ENCODE peak calls at places on chromosomes 2 and 18, in seven cellular contexts. M, A, X, J, H, N and C are unnamed samples.

GRCh38 chr2:1843646-1844045 is 99.3 kb upstream of the PXDN start:
- DNase-seq in X (no peak), A (no peak), H (no peak), M (no peak), N (no peak), J (no peak), C (no peak)

GRCh38 chr2:85777441-85777861 is 23.7 kb downstream of the ATOH8 start:
- DNase-seq in A (no peak), X (peak), N (no peak), H (no peak), J (no peak), M (no peak), C (no peak)

GRCh38 chr18:49073431-49073830 is 122.7 kb upstream of the SMAD7 start:
- DNase-seq in M (no peak), A (no peak), N (no peak), H (no peak), X (no peak), J (no peak), C (no peak)

GRCh38 chr2:25418944-25419677 is 77.4 kb upstream of the DNMT3A start:
- DNase-seq in N (no peak), H (no peak), X (no peak), M (peak), A (peak), J (no peak), C (no peak)

GRCh38 chr2:54428401-54428800 is 27.7 kb upstream of the SPTBN1 start:
- DNase-seq in A (no peak), M (no peak), J (no peak), N (no peak), H (no peak), X (no peak), C (no peak)

GRCh38 chr2:162074937-162075688 is 1.1 kb upstream of the DPP4 start:
- DNase-seq in A (no peak), N (no peak), X (peak), M (no peak), J (no peak), H (no peak), C (no peak)

GRCh38 chr2:19474128-19474527 is 115.7 kb upstream of the OSR1 start:
- DNase-seq in A (peak), X (no peak), M (no peak), J (no peak), H (no peak), N (no peak), C (no peak)

GRCh38 chr2:20346565-20347127 is 4.0 kb downstream of the PUM2 start:
- DNase-seq in M (no peak), N (no peak), J (no peak), X (no peak), A (no peak), H (no peak), C (no peak)

GRCh38 chr2:151408788-151409600 is 708 bp upstream of the RIF1 start:
- DNase-seq in H (peak), M (no peak), J (no peak), A (no peak), X (no peak), N (no peak), C (no peak)

GRCh38 chr2:70935468-70936164 is at the start of gene ATP6V1B1:
- DNase-seq in H (peak), A (no peak), J (no peak), M (no peak), X (peak), N (no peak), C (no peak)

GRCh38 chr2:134601266-134601665 is 117.5 kb downstream of the TMEM163 start:
- DNase-seq in H (no peak), A (no peak), J (no peak), X (no peak), N (no peak), M (no peak), C (no peak)

GRCh38 chr2:133819906-133820305 is 251.6 kb upstream of the NCKAP5 start:
- DNase-seq in A (no peak), X (no peak), M (no peak), N (no peak), J (no peak), H (no peak), C (no peak)

GRCh38 chr2:54012538-54013141 is 41.8 kb upstream of the PSME4 start:
- DNase-seq in N (no peak), J (no peak), M (no peak), X (no peak), A (no peak), H (no peak), C (no peak)

GRCh38 chr2:159904127-159904564 is 106.1 kb upstream of the CD302 start:
- DNase-seq in J (no peak), X (no peak), N (no peak), A (no peak), M (no peak), H (no peak), C (no peak)

GRCh38 chr2:7577769-7578168 is 660.6 kb downstream of the RNF144A start:
- DNase-seq in M (no peak), A (no peak), X (no peak), J (no peak), N (no peak), H (no peak), C (no peak)

GRCh38 chr2:8819194-8819593 is 18.2 kb downstream of the KIDINS220 start:
- DNase-seq in A (no peak), M (no peak), N (no peak), X (no peak), H (no peak), J (no peak), C (no peak)

GRCh38 chr2:235641333-235641732 is 147.5 kb downstream of the AGAP1 start:
- DNase-seq in A (no peak), H (no peak), N (no peak), M (no peak), X (no peak), J (no peak), C (no peak)

GRCh38 chr2:85524567-85524923 is 14.4 kb upstream of the MAT2A start:
- DNase-seq in H (no peak), X (no peak), M (peak), N (peak), A (no peak), J (no peak), C (peak)

GRCh38 chr2:223970343-223971128 is 13.3 kb downstream of the MRPL44 start:
- DNase-seq in A (no peak), X (peak), N (peak), M (peak), J (peak), H (peak), C (no peak)

GRCh38 chr2:73031095-73031678 is 40.3 kb downstream of the SFXN5 start:
- DNase-seq in H (no peak), A (no peak), M (no peak), J (no peak), N (no peak), X (no peak), C (no peak)

GRCh38 chr2:170696006-170696405 is 19.1 kb upstream of the SP5 start:
- DNase-seq in X (no peak), A (no peak), H (no peak), N (no peak), M (no peak), J (no peak), C (no peak)

GRCh38 chr2:110149330-110150220 is 34.0 kb upstream of the MALL start:
- DNase-seq in H (no peak), M (no peak), X (no peak), N (peak), J (peak), A (no peak), C (no peak)

GRCh38 chr2:204950695-204951094 is 405.4 kb downstream of the PARD3B start:
- DNase-seq in A (no peak), X (no peak), H (no peak), N (no peak), M (no peak), J (no peak), C (no peak)

GRCh38 chr2:66840321-66841014 is 405.5 kb downstream of the MEIS1 start:
- DNase-seq in J (no peak), M (no peak), X (no peak), H (no peak), A (no peak), N (no peak), C (no peak)

GRCh38 chr2:137897082-137897481 is 67.2 kb upstream of the HNMT start:
- DNase-seq in J (no peak), H (no peak), X (peak), M (no peak), N (no peak), A (no peak), C (no peak)

GRCh38 chr2:197997083-197997541 is 192.7 kb downstream of the PLCL1 start:
- DNase-seq in J (no peak), X (no peak), N (peak), M (no peak), A (no peak), H (no peak), C (no peak)

GRCh38 chr2:209619782-209620181 is 151.8 kb upstream of the UNC80 start:
- DNase-seq in M (no peak), A (no peak), N (no peak), H (no peak), J (no peak), X (no peak), C (no peak)

GRCh38 chr2:127181851-127182250 is 38.2 kb downstream of the CYP27C1 start:
- DNase-seq in M (no peak), J (no peak), N (no peak), H (no peak), A (no peak), X (no peak), C (no peak)

GRCh38 chr2:187078297-187078696 is 229.3 kb upstream of the ZSWIM2 start:
- DNase-seq in N (peak), M (no peak), J (no peak), A (no peak), X (peak), H (no peak), C (no peak)

GRCh38 chr2:24566209-24566608 is 75.2 kb downstream of the NCOA1 start:
- DNase-seq in X (no peak), H (no peak), J (no peak), N (peak), M (no peak), A (no peak), C (no peak)

GRCh38 chr2:169280502-169280901 is 81.8 kb downstream of the LRP2 start:
- DNase-seq in H (no peak), N (no peak), A (no peak), X (no peak), J (no peak), M (no peak), C (no peak)

GRCh38 chr18:45727068-45727467 is 3.1 kb downstream of the SLC14A1 start:
- DNase-seq in H (no peak), N (no peak), M (no peak), A (no peak), J (no peak), X (no peak), C (no peak)

GRCh38 chr2:37295469-37296073 is 29.1 kb downstream of the PRKD3 start:
- DNase-seq in H (no peak), N (no peak), J (no peak), X (no peak), A (no peak), M (no peak), C (no peak)

GRCh38 chr2:174931724-174932123 is 73.5 kb downstream of the CHN1 start:
- DNase-seq in J (no peak), N (no peak), A (no peak), X (no peak), H (no peak), M (no peak), C (no peak)

GRCh38 chr2:134325696-134326095 is 71.8 kb downstream of the MGAT5 start:
- DNase-seq in H (no peak), X (no peak), N (no peak), M (no peak), J (no peak), A (no peak), C (no peak)

GRCh38 chr2:26333286-26333685 is 12.7 kb upstream of the SELENOI start:
- DNase-seq in J (no peak), H (peak), A (no peak), X (peak), M (no peak), N (no peak), C (no peak)

GRCh38 chr2:172374318-172375240 is 52.8 kb upstream of the ITGA6 start:
- DNase-seq in J (no peak), X (no peak), H (no peak), A (no peak), N (no peak), M (no peak), C (no peak)

GRCh38 chr18:68147728-68148127 is 567.2 kb downstream of the TMX3 start:
- DNase-seq in A (no peak), X (no peak), H (no peak), N (no peak), M (no peak), J (no peak), C (no peak)

GRCh38 chr2:179524940-179525339 is 260.3 kb upstream of the SESTD1 start:
- DNase-seq in X (peak), H (no peak), A (no peak), N (no peak), M (no peak), J (no peak), C (no peak)
- TF ChIP-seq JUND in X (no peak), H (no peak), A (no peak), N (no peak), M (no peak), J (no peak), C (no peak)

GRCh38 chr2:226799211-226799975 is at the start of gene IRS1:
- DNase-seq in A (no peak), J (peak), X (peak), M (peak), H (peak), N (peak), C (peak)

GRCh38 chr2:226799976-226800940 is 638 bp upstream of the IRS1 start:
- DNase-seq in J (no peak), H (peak), A (no peak), M (peak), X (peak), N (no peak), C (peak)

GRCh38 chr2:226803410-226803809 is 3.8 kb upstream of the IRS1 start:
- DNase-seq in H (no peak), X (no peak), N (no peak), M (no peak), A (no peak), J (no peak), C (no peak)

GRCh38 chr2:226800941-226801784 is 1.5 kb upstream of the IRS1 start:
- DNase-seq in M (peak), H (peak), N (no peak), J (no peak), X (peak), A (peak), C (peak)

GRCh38 chr2:226802573-226802972 is 3.0 kb upstream of the IRS1 start:
- DNase-seq in A (no peak), X (peak), M (peak), H (no peak), J (peak), N (peak), C (peak)
- TF ChIP-seq JUND in A (no peak), X (no peak), M (no peak), H (no peak), J (no peak), N (no peak), C (no peak)

DNA sequence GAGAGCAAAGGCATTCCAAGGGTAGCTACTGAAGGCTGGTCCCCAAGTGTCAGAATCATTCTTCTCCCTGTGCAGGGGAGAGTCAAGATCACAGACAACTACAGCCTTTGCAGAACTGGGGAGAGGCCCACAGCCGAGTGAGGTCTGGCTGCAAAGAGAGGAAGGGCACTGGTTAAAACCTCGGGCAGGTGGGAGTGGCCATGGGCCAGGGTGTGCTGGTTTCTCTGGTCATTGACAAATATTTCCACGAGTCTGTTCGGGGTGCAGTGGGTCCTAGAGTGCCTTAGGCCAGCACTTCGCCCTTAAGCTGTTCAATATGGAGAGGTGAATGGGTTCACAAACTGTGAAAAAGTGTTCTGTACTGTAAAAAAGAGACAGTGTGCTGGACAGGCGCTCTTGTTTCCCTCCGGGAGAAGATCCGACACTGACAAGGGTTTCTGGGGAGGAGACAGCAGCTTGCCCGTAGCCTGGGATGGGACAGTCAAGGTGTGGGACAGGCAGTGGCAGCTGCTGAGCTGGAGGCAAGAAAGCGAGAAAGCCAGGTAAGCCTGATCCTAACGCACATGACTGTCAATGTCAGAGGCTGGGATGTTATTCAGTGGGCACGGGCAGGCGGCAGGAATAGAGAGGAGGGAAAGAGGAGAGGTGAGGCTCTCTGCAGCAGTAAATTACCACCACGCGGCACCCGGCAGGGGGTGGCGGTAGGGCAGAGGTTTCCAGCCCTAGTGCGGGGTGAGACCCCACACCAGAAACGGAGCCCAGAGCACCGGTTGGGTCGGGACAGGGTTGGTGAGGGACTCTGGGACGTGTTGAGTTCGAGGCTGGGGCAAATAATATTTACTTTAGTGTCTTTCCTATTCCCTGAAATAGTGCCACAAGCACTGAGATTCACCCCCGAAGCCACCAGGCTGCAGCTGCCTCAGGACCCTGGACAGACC is 2.0 kb downstream of the NPPC start:
- DNase-seq in H (no peak), A (no peak), J (no peak), N (no peak), M (no peak), X (no peak), C (no peak)
- TF ChIP-seq JUND in H (no peak), A (no peak), J (no peak), N (no peak), M (no peak), X (no peak), C (no peak)

GRCh38 chr2:28956415-28956826 is 24.7 kb upstream of the TOGARAM2 start:
- DNase-seq in H (peak), M (peak), J (peak), N (peak), A (no peak), X (peak), C (no peak)

GRCh38 chr2:28955492-28955891 is 25.6 kb upstream of the TOGARAM2 start:
- DNase-seq in H (no peak), M (no peak), A (no peak), J (no peak), N (peak), X (no peak), C (no peak)

GRCh38 chr2:28960401-28960800 is 20.7 kb upstream of the TOGARAM2 start:
- DNase-seq in J (no peak), A (no peak), M (no peak), X (no peak), N (no peak), H (no peak), C (no peak)

GRCh38 chr2:28956890-28957289 is 24.2 kb upstream of the TOGARAM2 start:
- DNase-seq in N (peak), A (no peak), X (no peak), J (peak), M (no peak), H (peak), C (no peak)

DNA sequence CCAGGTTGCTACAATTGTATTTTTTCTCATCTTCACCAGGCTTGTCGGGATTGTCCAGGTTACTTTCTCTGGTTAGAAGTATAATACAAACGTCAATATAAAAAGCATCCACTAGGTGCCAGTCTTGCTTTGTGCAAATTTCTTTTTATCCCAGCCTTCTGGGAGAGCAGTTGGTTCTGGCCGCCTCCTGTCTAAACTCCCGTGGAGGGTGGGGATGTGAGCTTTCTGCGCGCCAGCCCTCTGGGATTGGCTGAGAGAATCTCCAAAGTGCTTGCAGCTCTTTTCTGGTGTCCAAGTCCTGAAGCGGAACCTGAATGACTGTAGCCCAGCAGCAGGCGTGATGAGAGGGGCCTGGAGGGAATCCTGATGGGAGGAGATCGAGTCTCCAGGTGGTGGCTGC is 22.4 kb upstream of the TOGARAM2 start:
- DNase-seq in H (peak), M (peak), A (peak), J (peak), X (peak), N (peak), C (peak)
- TF ChIP-seq JUND in H (no peak), M (no peak), A (no peak), J (no peak), X (no peak), N (no peak), C (no peak)

GRCh38 chr2:132497591-132497990 is 81.0 kb downstream of the GPR39 start:
- DNase-seq in M (no peak), A (no peak), N (no peak), H (no peak), X (no peak), J (no peak), C (no peak)

GRCh38 chr2:132496566-132496965 is 80.0 kb downstream of the GPR39 start:
- DNase-seq in H (no peak), J (no peak), X (no peak), N (no peak), A (no peak), M (peak), C (no peak)
- TF ChIP-seq JUND in H (no peak), J (no peak), X (no peak), N (no peak), A (no peak), M (no peak), C (no peak)